ENCODE peak calls at places on chromosomes 1 and 21, in nine cellular contexts. P is stimulated activated CD4-positive, alpha-beta T cell treated with anti-CD3 and anti-CD28 coated beads, TNF-alpha, amount 100 ng/mL, for 1 hour; Y is fibroblast of lung; I is H7; Z is T-helper 2 cell; O is islet precursor cell; F is breast epithelium; S is AG08396; H is RWPE1. M is an unnamed sample.

GRCh38 chr1:226971765-226972164 is 31.7 kb downstream of the COQ8A start:
- DNase-seq in P (no peak), Y (no peak), I (no peak), Z (no peak), O (no peak), F (no peak), S (no peak), H (no peak), M (no peak)

GRCh38 chr1:201298381-201299367 is 15.4 kb downstream of the PKP1 start:
- DNase-seq in P (no peak), Y (no peak), I (no peak), Z (no peak), O (no peak), F (no peak), S (no peak), H (no peak), M (no peak)

GRCh38 chr1:228993106-228993505 is 257.8 kb downstream of the RHOU start:
- DNase-seq in P (no peak), Y (no peak), I (no peak), Z (no peak), O (no peak), F (no peak), S (no peak), H (no peak), M (no peak)

GRCh38 chr1:97200627-97201026 is 479.0 kb downstream of the PTBP2 start:
- DNase-seq in P (no peak), Y (no peak), I (no peak), Z (no peak), O (no peak), F (no peak), S (no peak), H (no peak), M (no peak)

GRCh38 chr1:154352581-154353459 is 27.5 kb downstream of the ATP8B2 start:
- DNase-seq in P (no peak), Y (peak; percentile 59), I (peak; percentile 85), Z (peak; percentile 62), O (peak; percentile 91), F (peak; percentile 30), S (peak; percentile 69), H (no peak), M (peak; percentile 35)

GRCh38 chr1:41102208-41102607 is 80.7 kb upstream of the SLFNL1 start:
- DNase-seq in P (no peak), Y (peak; percentile 98), I (no peak), Z (no peak), O (no peak), F (peak; percentile 86), S (peak; percentile 67), H (peak; percentile 22), M (no peak)

GRCh38 chr1:210527091-210527490 is 198.4 kb downstream of the HHAT start:
- DNase-seq in P (no peak), Y (peak; percentile 60), I (no peak), Z (no peak), O (peak; percentile 65), F (no peak), S (no peak), H (no peak), M (no peak)

GRCh38 chr1:68384872-68385390 is 64.8 kb downstream of the RPE65 start:
- DNase-seq in P (no peak), Y (peak; percentile 98), I (no peak), Z (no peak), O (peak; percentile 58), F (no peak), S (no peak), H (peak; percentile 29), M (no peak)

GRCh38 chr21:42156690-42157605 is 62.0 kb upstream of the ABCG1 start:
- DNase-seq in P (no peak), Y (no peak), I (peak; percentile 47), Z (no peak), O (no peak), F (peak; percentile 69), S (no peak), H (no peak), M (no peak)

GRCh38 chr1:99218999-99219398 is 45.3 kb upstream of the PLPPR4 start:
- DNase-seq in P (no peak), Y (no peak), I (no peak), Z (peak; percentile 12), O (no peak), F (no peak), S (no peak), H (no peak), M (no peak)

GRCh38 chr1:219587817-219588561 is 24.9 kb downstream of the ZC3H11B start:
- DNase-seq in P (no peak), Y (peak; percentile 84), I (no peak), Z (no peak), O (peak; percentile 77), F (no peak), S (peak; percentile 12), H (no peak), M (no peak)

GRCh38 chr1:29445330-29445729 is 209.0 kb downstream of the PTPRU start:
- DNase-seq in P (no peak), Y (no peak), I (no peak), Z (no peak), O (peak; percentile 22), F (no peak), S (no peak), H (no peak), M (no peak)

GRCh38 chr1:230084408-230085177 is 17.6 kb downstream of the GALNT2 start:
- DNase-seq in P (peak; percentile 27), Y (peak; percentile 100), I (peak; percentile 34), Z (peak; percentile 80), O (peak; percentile 99), F (peak; percentile 70), S (peak; percentile 90), H (peak; percentile 97), M (no peak)